ENCODE peak calls at places on chromosomes 12 and 14, in nine cellular contexts. R is upper lobe of right lung, D is GM23338, W is endothelial cell, L is B cell, S is WERI-Rb-1, P is PC-3, C is GM20000, N is ascending aorta. Z is an unnamed sample.

GRCh38 chr14:39368261-39368959 is 63.8 kb downstream of the FBXO33 start:
- DNase-seq in R (no peak), D (peak; percentile 92), W (peak; percentile 52), L (peak; percentile 13), S (peak; percentile 53), P (peak; percentile 78), C (peak; percentile 9), N (no peak), Z (peak; percentile 67)

GRCh38 chr12:115341442-115341841 is 657.5 kb upstream of the TBX3 start:
- DNase-seq in R (no peak), D (no peak), W (no peak), L (no peak), S (no peak), P (peak; percentile 99), C (no peak), N (peak; percentile 50), Z (no peak)

GRCh38 chr12:49358548-49359141 is 8.6 kb upstream of the SPATS2 start:
- DNase-seq in R (peak; percentile 13), D (peak; percentile 89), W (peak; percentile 62), L (peak; percentile 80), S (peak; percentile 60), P (peak; percentile 63), C (peak; percentile 79), N (no peak), Z (no peak)

GRCh38 chr14:54590481-54590880 is 23.6 kb downstream of the SAMD4A start:
- DNase-seq in R (no peak), D (no peak), W (no peak), L (no peak), S (no peak), P (no peak), C (no peak), N (no peak), Z (no peak)

GRCh38 chr14:68682166-68683103 is 110.4 kb downstream of the ZFP36L1 start:
- DNase-seq in R (peak; percentile 46), D (no peak), W (no peak), L (peak; percentile 74), S (no peak), P (peak; percentile 95), C (peak; percentile 49), N (peak; percentile 41), Z (no peak)

GRCh38 chr12:121820056-121820455 is 16.2 kb downstream of the SETD1B start:
- DNase-seq in R (no peak), D (no peak), W (no peak), L (no peak), S (no peak), P (no peak), C (no peak), N (no peak), Z (no peak)

GRCh38 chr12:124399622-124400021 is 104.7 kb downstream of the RFLNA start:
- DNase-seq in R (no peak), D (peak; percentile 75), W (peak; percentile 61), L (peak; percentile 52), S (peak; percentile 27), P (peak; percentile 51), C (peak; percentile 77), N (no peak), Z (no peak)

GRCh38 chr12:48972213-48973021 is 882 bp upstream of the WNT10B start:
- DNase-seq in R (no peak), D (peak; percentile 38), W (no peak), L (no peak), S (no peak), P (no peak), C (peak; percentile 36), N (no peak), Z (no peak)

GRCh38 chr12:74337951-74338350 is 199.7 kb upstream of the ATXN7L3B start:
- DNase-seq in R (no peak), D (no peak), W (no peak), L (no peak), S (no peak), P (peak; percentile 89), C (no peak), N (no peak), Z (no peak)

GRCh38 chr12:9064815-9065606 is 50.7 kb downstream of the A2M start:
- DNase-seq in R (peak; percentile 94), D (peak; percentile 89), W (peak; percentile 33), L (no peak), S (no peak), P (peak; percentile 67), C (no peak), N (no peak), Z (peak; percentile 58)

GRCh38 chr12:23949212-23950010 is at the start of gene SOX5:
- DNase-seq in R (peak; percentile 67), D (peak; percentile 63), W (peak; percentile 54), L (peak; percentile 8), S (peak; percentile 70), P (no peak), C (no peak), N (no peak), Z (no peak)

GRCh38 chr12:119447618-119448017 is 113.1 kb downstream of the CCDC60 start:
- DNase-seq in R (no peak), D (no peak), W (no peak), L (no peak), S (no peak), P (no peak), C (no peak), N (no peak), Z (no peak)

GRCh38 chr14:101812071-101812470 is 50.6 kb downstream of the PPP2R5C start:
- DNase-seq in R (no peak), D (peak; percentile 24), W (no peak), L (no peak), S (no peak), P (no peak), C (no peak), N (no peak), Z (no peak)

GRCh38 chr12:26116829-26117228 is 8.0 kb downstream of the BHLHE41 start:
- DNase-seq in R (no peak), D (peak; percentile 22), W (no peak), L (no peak), S (no peak), P (peak; percentile 48), C (no peak), N (no peak), Z (no peak)

GRCh38 chr12:110844551-110845395 is 2.0 kb upstream of the CCDC63 start:
- DNase-seq in R (no peak), D (no peak), W (no peak), L (no peak), S (no peak), P (no peak), C (no peak), N (no peak), Z (no peak)

GRCh38 chr12:131710464-131711457 is at the start of gene SFSWAP:
- DNase-seq in R (peak; percentile 91), D (peak; percentile 75), W (peak; percentile 68), L (peak; percentile 89), S (peak; percentile 73), P (peak; percentile 67), C (peak; percentile 93), N (no peak), Z (peak; percentile 80)

GRCh38 chr14:105384041-105384557 is 14.2 kb upstream of the TEX22 start:
- DNase-seq in R (no peak), D (no peak), W (no peak), L (no peak), S (no peak), P (no peak), C (no peak), N (no peak), Z (peak; percentile 18)

DNA sequence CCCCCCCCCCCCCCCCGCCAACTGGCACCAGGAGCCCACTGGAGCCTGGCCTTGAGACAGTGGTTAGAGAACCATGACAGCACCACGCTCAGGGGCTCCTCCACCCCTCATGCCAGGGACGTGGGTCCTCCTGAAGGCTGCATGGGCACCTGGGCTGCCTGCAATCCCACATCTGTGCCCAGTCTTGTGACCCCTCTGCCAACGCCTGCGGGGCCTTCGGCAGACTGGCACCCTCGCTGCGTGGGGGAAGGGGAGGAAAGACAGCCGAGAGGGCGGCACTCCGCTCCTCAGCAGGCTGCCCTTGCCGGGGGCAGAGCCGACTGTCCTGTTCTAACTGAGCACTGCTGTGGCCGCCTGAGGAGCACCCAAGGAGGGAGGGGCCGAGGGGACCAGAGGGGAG is 6.0 kb downstream of the LRTM2 start:
- DNase-seq in R (no peak), D (no peak), W (no peak), L (no peak), S (no peak), P (no peak), C (no peak), N (no peak), Z (no peak)
- TF ChIP-seq CTCF in R (no peak), D (no peak), W (no peak), L (no peak), S (no peak), P (no peak), C (no peak), N (no peak), Z (no peak)

GRCh38 chr12:42565633-42566032 is 23.9 kb downstream of the PRICKLE1 start:
- DNase-seq in R (no peak), D (peak; percentile 39), W (peak; percentile 14), L (no peak), S (no peak), P (no peak), C (no peak), N (no peak), Z (no peak)
- TF ChIP-seq CTCF in R (no peak), D (peak; percentile 64), W (no peak), L (no peak), S (peak; percentile 3), P (no peak), C (no peak), N (no peak), Z (no peak)

DNA sequence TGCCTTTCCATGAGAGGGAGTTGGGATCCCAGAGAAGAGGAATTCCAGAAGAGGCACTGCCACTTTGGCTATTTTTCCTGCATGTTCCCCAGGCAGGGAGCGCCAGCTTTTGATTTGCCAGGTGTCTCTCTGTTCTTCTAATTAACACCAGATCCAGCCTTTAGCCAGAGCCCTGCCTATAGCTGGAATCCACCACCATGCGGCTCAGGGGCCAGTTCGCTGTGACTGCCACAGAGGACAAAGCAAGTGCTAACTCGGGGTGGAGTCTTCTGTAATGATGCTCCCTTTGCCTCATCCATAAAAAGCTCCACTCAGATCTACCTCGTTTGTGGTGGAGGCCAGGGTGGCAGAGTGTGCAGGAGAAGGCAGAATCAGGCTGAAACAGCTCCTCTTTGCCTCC is 17.9 kb upstream of the CTDSP2 start:
- DNase-seq in R (no peak), D (peak; percentile 66), W (no peak), L (no peak), S (no peak), P (no peak), C (no peak), N (no peak), Z (no peak)
- TF ChIP-seq CTCF in R (no peak), D (no peak), W (no peak), L (no peak), S (no peak), P (no peak), C (no peak), N (no peak), Z (no peak)

GRCh38 chr14:45867046-45867894 is 614.3 kb upstream of the MIS18BP1 start:
- DNase-seq in R (no peak), D (no peak), W (no peak), L (no peak), S (no peak), P (no peak), C (no peak), N (no peak), Z (no peak)

GRCh38 chr14:45868863-45869262 is 615.9 kb upstream of the MIS18BP1 start:
- DNase-seq in R (no peak), D (no peak), W (no peak), L (no peak), S (no peak), P (no peak), C (no peak), N (no peak), Z (no peak)

DNA sequence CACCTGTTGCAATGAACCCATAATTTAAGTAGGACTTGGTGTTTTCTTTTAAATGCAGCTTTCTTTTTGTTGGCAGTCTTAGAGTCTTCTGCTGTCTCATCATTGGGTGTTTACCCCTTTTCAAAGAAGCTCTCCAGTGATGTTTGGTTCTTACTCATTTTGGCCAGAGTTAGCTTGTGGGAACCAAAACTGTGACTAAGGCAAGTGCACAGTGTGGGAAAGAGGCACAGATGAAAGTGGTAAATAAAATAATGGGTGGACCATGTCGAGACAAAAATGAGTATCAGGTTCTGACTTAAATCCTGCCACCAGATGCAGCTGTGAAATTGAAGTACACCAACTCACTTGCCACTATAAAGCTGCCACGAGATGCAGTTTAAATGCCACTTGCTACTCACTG is 615.4 kb upstream of the MIS18BP1 start:
- DNase-seq in R (no peak), D (no peak), W (no peak), L (no peak), S (no peak), P (no peak), C (peak; percentile 18), N (no peak), Z (no peak)
- TF ChIP-seq CTCF in R (no peak), D (no peak), W (no peak), L (no peak), S (no peak), P (no peak), C (no peak), N (no peak), Z (no peak)